ENCODE peak calls at places on chromosomes 4 and X, in eight cellular contexts. B is stimulated activated CD4-positive, alpha-beta T cell treated with anti-CD3 and anti-CD28 coated beads, Interleukin-4, amount 100 ng/mL, for 48 hours; I is tibial artery; J is CD8-positive, alpha-beta T cell; R is NCI-H1105 treated with DMSO at 0.1 percent for 48 hours; O is RKO; Y is LHCN-M2; M is EH. D is an unnamed sample.

GRCh38 chr4:82284475-82284857 is 89.3 kb downstream of the HNRNPD start:
- DNase-seq in B (no peak), I (no peak), J (no peak), R (no peak), O (no peak), Y (no peak), M (no peak), D (no peak)

GRCh38 chrX:39445336-39445735 is 644.1 kb downstream of the MID1IP1 start:
- DNase-seq in B (no peak), I (no peak), J (peak), R (no peak), O (no peak), Y (no peak), M (no peak), D (peak)

GRCh38 chr4:4780634-4781287 is 78.7 kb upstream of the MSX1 start:
- DNase-seq in B (no peak), I (no peak), J (no peak), R (no peak), O (no peak), Y (peak), M (peak), D (no peak)

GRCh38 chrX:98194036-98194435 is 1310.3 kb downstream of the RPA4 start:
- DNase-seq in B (no peak), I (no peak), J (no peak), R (no peak), O (no peak), Y (no peak), M (no peak), D (no peak)

GRCh38 chrX:13763489-13763888 is 28.9 kb downstream of the OFD1 start:
- DNase-seq in B (no peak), I (peak), J (no peak), R (peak), O (no peak), Y (peak), M (no peak), D (no peak)

GRCh38 chr4:112526061-112526460 is 10.1 kb upstream of the NEUROG2 start:
- DNase-seq in B (no peak), I (no peak), J (no peak), R (no peak), O (no peak), Y (peak), M (peak), D (no peak)

GRCh38 chr4:122652379-122652778 is 31.5 kb upstream of the IL21 start:
- DNase-seq in B (peak), I (no peak), J (peak), R (no peak), O (peak), Y (peak), M (peak), D (peak)

GRCh38 chrX:115957862-115958490 is 212.6 kb upstream of the AGTR2 start:
- DNase-seq in B (no peak), I (no peak), J (no peak), R (no peak), O (no peak), Y (no peak), M (no peak), D (no peak)

GRCh38 chr4:113094802-113095201 is 45.3 kb downstream of the ANK2 start:
- DNase-seq in B (no peak), I (no peak), J (no peak), R (peak), O (peak), Y (peak), M (peak), D (no peak)

GRCh38 chrX:101206471-101206870 is 13.1 kb upstream of the DRP2 start:
- DNase-seq in B (no peak), I (no peak), J (no peak), R (peak), O (peak), Y (peak), M (peak), D (no peak)

GRCh38 chr4:117134386-117134785 is 49.0 kb upstream of the TRAM1L1 start:
- DNase-seq in B (no peak), I (no peak), J (no peak), R (peak), O (peak), Y (peak), M (peak), D (no peak)

GRCh38 chrX:18886344-18887161 is 97.4 kb downstream of the PHKA2 start:
- DNase-seq in B (peak), I (peak), J (peak), R (peak), O (peak), Y (peak), M (peak), D (peak)

GRCh38 chrX:120769576-120770341 is 105.9 kb downstream of the CT47B1 start:
- DNase-seq in B (no peak), I (no peak), J (no peak), R (peak), O (peak), Y (peak), M (peak), D (no peak)

GRCh38 chrX:1582686-1583437 is 8.5 kb upstream of the AKAP17A start:
- DNase-seq in B (peak), I (no peak), J (no peak), R (no peak), O (peak), Y (no peak), M (peak), D (no peak)

GRCh38 chr4:154999950-155000578 is 208.4 kb upstream of the NPY2R start:
- DNase-seq in B (no peak), I (no peak), J (no peak), R (no peak), O (no peak), Y (no peak), M (no peak), D (no peak)

GRCh38 chrX:112851806-112852205 is 11.2 kb upstream of the AMOT start:
- DNase-seq in B (no peak), I (no peak), J (no peak), R (no peak), O (no peak), Y (no peak), M (no peak), D (no peak)

GRCh38 chr4:158496030-158496741 is 25.5 kb upstream of the RXFP1 start:
- DNase-seq in B (peak), I (no peak), J (no peak), R (no peak), O (no peak), Y (no peak), M (no peak), D (no peak)

GRCh38 chr4:66688674-66689073 is 856.6 kb downstream of the CENPC start:
- DNase-seq in B (no peak), I (no peak), J (no peak), R (peak), O (peak), Y (peak), M (peak), D (no peak)

GRCh38 chrX:71935542-71935941 is 24.9 kb downstream of the NHSL2 start:
- DNase-seq in B (no peak), I (peak), J (no peak), R (no peak), O (no peak), Y (no peak), M (no peak), D (no peak)

D was measured in Peyer's patch.